ENCODE peak calls at places on chromosomes 6 and 20, in seven cellular contexts. V, N, Y, Q, D, B and X are unnamed samples.

GRCh38 chr6:32854376-32855178 is 585 bp downstream of the PSMB9 start:
- DNase-seq in B (peak), N (peak), D (peak), V (peak), Y (no peak), Q (no peak), X (no peak)

GRCh38 chr6:116764961-116765841 is at the start of gene FAM162B:
- DNase-seq in Y (peak), Q (peak), N (no peak), V (peak), B (no peak), D (peak), X (no peak)

GRCh38 chr6:8180327-8181161 is 78.2 kb upstream of the EEF1E1 start:
- DNase-seq in B (no peak), D (peak), Q (peak), V (no peak), N (no peak), Y (no peak), X (no peak)

GRCh38 chr6:138526822-138527235 is 27.5 kb upstream of the NHSL1 start:
- DNase-seq in N (no peak), V (peak), D (no peak), Y (no peak), Q (no peak), B (no peak), X (no peak)

GRCh38 chr6:134117409-134117808 is 65.0 kb upstream of the SLC2A12 start:
- DNase-seq in B (peak), Y (no peak), V (peak), N (no peak), D (no peak), Q (no peak), X (no peak)

GRCh38 chr20:15913661-15914060 is 659.6 kb downstream of the KIF16B start:
- DNase-seq in D (no peak), Y (no peak), N (no peak), B (no peak), V (no peak), Q (no peak), X (no peak)

GRCh38 chr6:138654715-138655634 is 118.6 kb upstream of the CCDC28A start:
- DNase-seq in V (no peak), B (no peak), N (no peak), D (no peak), Q (no peak), Y (no peak), X (no peak)

GRCh38 chr20:45792513-45793118 is 862 bp downstream of the DNTTIP1 start:
- DNase-seq in D (no peak), Q (no peak), Y (no peak), V (peak), B (no peak), N (no peak), X (no peak)

GRCh38 chr6:142693446-142693845 is 251.5 kb downstream of the HIVEP2 start:
- DNase-seq in Q (no peak), D (no peak), B (no peak), N (no peak), V (no peak), Y (no peak), X (no peak)

GRCh38 chr6:125205931-125206330 is 52.4 kb downstream of the TPD52L1 start:
- DNase-seq in B (no peak), Q (no peak), V (no peak), N (no peak), D (no peak), Y (no peak), X (no peak)

GRCh38 chr20:31593221-31594001 is 11.7 kb upstream of the ID1 start:
- DNase-seq in Y (no peak), V (peak), Q (no peak), D (peak), N (no peak), B (no peak), X (peak)

GRCh38 chr20:7214081-7214740 is 446.7 kb downstream of the BMP2 start:
- DNase-seq in Q (no peak), N (no peak), V (no peak), B (no peak), Y (no peak), D (no peak), X (no peak)

GRCh38 chr20:21583486-21584168 is 69.8 kb upstream of the NKX2-2 start:
- DNase-seq in V (no peak), D (no peak), N (no peak), Y (no peak), Q (no peak), B (no peak), X (no peak)

GRCh38 chr6:111502154-111502553 is 19.1 kb upstream of the REV3L start:
- DNase-seq in D (no peak), B (no peak), V (no peak), N (no peak), Q (no peak), Y (no peak), X (no peak)

GRCh38 chr6:105819774-105820173 is 266.4 kb upstream of the PRDM1 start:
- DNase-seq in N (no peak), Q (no peak), D (no peak), Y (no peak), V (no peak), B (no peak), X (no peak)

GRCh38 chr20:52978851-52979250 is 6.7 kb downstream of the TSHZ2 start:
- DNase-seq in D (no peak), V (no peak), N (no peak), Y (no peak), B (no peak), Q (no peak), X (no peak)

GRCh38 chr6:98845201-98846020 is 11.0 kb downstream of the POU3F2 start:
- DNase-seq in N (peak), B (peak), Q (peak), Y (peak), V (peak), D (peak), X (peak)

GRCh38 chr6:39260451-39260850 is 31.2 kb upstream of the KCNK5 start:
- DNase-seq in Y (no peak), D (no peak), Q (no peak), V (no peak), B (no peak), N (no peak), X (no peak)

GRCh38 chr6:104402572-104402971 is 457.1 kb downstream of the HACE1 start:
- DNase-seq in V (no peak), B (no peak), Q (no peak), D (no peak), Y (no peak), N (no peak), X (no peak)

GRCh38 chr6:169341706-169342105 is 88.1 kb upstream of the THBS2 start:
- DNase-seq in N (no peak), V (no peak), Y (no peak), Q (no peak), B (no peak), D (no peak), X (no peak)

GRCh38 chr6:14738933-14739332 is 506.9 kb upstream of the JARID2 start:
- DNase-seq in Q (no peak), N (no peak), Y (no peak), D (no peak), V (no peak), B (no peak), X (no peak)

GRCh38 chr6:78701407-78701806 is 165.9 kb upstream of the IRAK1BP1 start:
- DNase-seq in Y (no peak), V (no peak), D (peak), B (no peak), N (no peak), Q (no peak), X (no peak)

GRCh38 chr6:90168693-90169131 is 127.9 kb downstream of the BACH2 start:
- DNase-seq in V (peak), B (no peak), Q (no peak), N (no peak), Y (no peak), D (no peak), X (no peak)

GRCh38 chr6:106122306-106122940 is 36.3 kb downstream of the PRDM1 start:
- DNase-seq in B (no peak), V (no peak), N (no peak), Q (no peak), Y (no peak), D (no peak), X (no peak)